ENCODE peak calls at places on chromosomes 11 and 22, in five cellular contexts. R, J, A, W and V are unnamed samples.

GRCh38 chr22:18909556-18909955 is 3.4 kb downstream of the DGCR6 start:
- DNase-seq in J (no peak), W (no peak), R (no peak), A (no peak), V (no peak)

GRCh38 chr11:36079911-36080310 is 136.0 kb downstream of the LDLRAD3 start:
- DNase-seq in W (no peak), A (no peak), J (no peak), R (no peak), V (no peak)

GRCh38 chr11:3834349-3835099 is 6.2 kb downstream of the RHOG start:
- DNase-seq in R (no peak), J (no peak), W (no peak), A (no peak), V (no peak)

GRCh38 chr11:65121447-65121864 is 478 bp downstream of the FAU start:
- DNase-seq in A (no peak), J (no peak), R (no peak), W (peak), V (no peak)

GRCh38 chr11:72072348-72072747 is 8.0 kb downstream of the NUMA1 start:
- DNase-seq in R (no peak), J (no peak), A (no peak), W (peak), V (no peak)

GRCh38 chr11:9905562-9905961 is 241.7 kb downstream of the SWAP70 start:
- DNase-seq in A (no peak), J (no peak), R (no peak), W (no peak), V (no peak)

GRCh38 chr11:33860926-33861325 is 30.9 kb downstream of the LMO2 start:
- DNase-seq in W (peak), A (no peak), J (no peak), R (no peak), V (peak)

GRCh38 chr22:38609371-38609770 is 39.4 kb upstream of the DMC1 start:
- DNase-seq in R (no peak), A (no peak), W (peak), J (no peak), V (no peak)

GRCh38 chr11:44404323-44404705 is 94.4 kb upstream of the ALX4 start:
- DNase-seq in J (no peak), W (peak), A (no peak), R (no peak), V (no peak)

GRCh38 chr22:41995211-41995610 is 3.4 kb upstream of the WBP2NL start:
- DNase-seq in W (no peak), A (no peak), J (no peak), R (no peak), V (no peak)

GRCh38 chr11:17561466-17562001 is 14.5 kb downstream of the OTOG start:
- DNase-seq in A (no peak), W (no peak), J (no peak), R (no peak), V (no peak)

GRCh38 chr22:49014227-49015201 is 813.2 kb downstream of the BRD1 start:
- DNase-seq in W (peak), J (peak), A (peak), R (no peak), V (peak)

GRCh38 chr22:46446799-46447198 is 90.6 kb downstream of the CELSR1 start:
- DNase-seq in A (no peak), W (peak), R (peak), J (no peak), V (no peak)

GRCh38 chr22:24535348-24535747 is 19.6 kb downstream of the GUCD1 start:
- DNase-seq in A (no peak), W (no peak), J (no peak), R (no peak), V (no peak)

GRCh38 chr11:130423541-130424155 is 4.8 kb downstream of the ADAMTS8 start:
- DNase-seq in R (no peak), W (no peak), J (no peak), A (no peak), V (no peak)

GRCh38 chr22:28799125-28799833 is 1.1 kb downstream of the XBP1 start:
- DNase-seq in J (peak), W (peak), A (no peak), R (peak), V (peak)

GRCh38 chr22:48783821-48784266 is 1043.8 kb downstream of the BRD1 start:
- DNase-seq in J (no peak), W (no peak), R (no peak), A (no peak), V (no peak)

GRCh38 chr22:33397381-33397907 is 339.3 kb upstream of the SYN3 start:
- DNase-seq in J (no peak), A (no peak), R (no peak), W (no peak), V (no peak)

GRCh38 chr11:126281666-126282175 is 1.2 kb upstream of the TIRAP start:
- DNase-seq in R (no peak), W (no peak), A (no peak), J (no peak), V (no peak)

GRCh38 chr11:73439002-73439843 is 63.0 kb downstream of the RELT start:
- DNase-seq in J (no peak), R (no peak), W (no peak), A (no peak), V (peak)

GRCh38 chr22:24807284-24807950 is 1.4 kb downstream of the SGSM1 start:
- DNase-seq in J (no peak), A (peak), W (peak), R (peak), V (peak)

GRCh38 chr11:111006207-111006606 is 239.3 kb upstream of the POU2AF2 start:
- DNase-seq in A (no peak), W (peak), J (no peak), R (no peak), V (no peak)

GRCh38 chr11:94933225-94934130 is 39.9 kb downstream of the CWC15 start:
- DNase-seq in W (no peak), A (no peak), R (peak), J (no peak), V (peak)

GRCh38 chr11:123255909-123256308 is 60.9 kb upstream of the CLMP start:
- DNase-seq in J (no peak), A (peak), R (no peak), W (peak), V (no peak)

GRCh38 chr11:14480716-14481115 is 18.9 kb downstream of the COPB1 start:
- DNase-seq in W (no peak), A (no peak), R (no peak), J (no peak), V (no peak)

GRCh38 chr11:10414659-10415058 is 40.4 kb upstream of the AMPD3 start:
- DNase-seq in A (no peak), R (no peak), W (peak), J (no peak), V (peak)

GRCh38 chr11:63907063-63907462 is 9.9 kb downstream of the RCOR2 start:
- DNase-seq in A (no peak), J (no peak), W (peak), R (no peak), V (no peak)

GRCh38 chr22:38270091-38270972 is 2.5 kb downstream of the TMEM184B start:
- DNase-seq in W (no peak), A (no peak), J (no peak), R (no peak), V (no peak)

GRCh38 chr11:62552931-62553838 is 6.6 kb upstream of the AHNAK start:
- DNase-seq in W (peak), R (peak), J (peak), A (no peak), V (peak)

GRCh38 chr11:96098511-96099241 is 174.8 kb upstream of the MTMR2 start:
- DNase-seq in A (no peak), R (no peak), J (no peak), W (peak), V (no peak)

GRCh38 chr11:31812392-31813241 is 1.5 kb upstream of the PAX6 start:
- DNase-seq in W (peak), A (no peak), J (no peak), R (no peak), V (no peak)

GRCh38 chr11:125869526-125869925 is 17.9 kb upstream of the HYLS1 start:
- DNase-seq in R (no peak), W (no peak), J (no peak), A (no peak), V (no peak)

GRCh38 chr11:86486261-86487030 is 111.8 kb downstream of the CCDC81 start:
- DNase-seq in J (no peak), W (no peak), A (no peak), R (no peak), V (no peak)